ENCODE peak calls at places on chromosomes 13 and 19, in five cellular contexts. S is psoas muscle, I is H1, D is neural progenitor cell, H is heart left ventricle. R is an unnamed sample.

GRCh38 chr19:3725640-3726310 is 17.6 kb downstream of the TJP3 start:
- DNase-seq in H (no peak), S (no peak), D (peak), I (peak), R (no peak)

GRCh38 chr13:41059896-41060722 is 1.2 kb upstream of the WBP4 start:
- DNase-seq in I (peak), S (peak), D (peak), H (peak), R (peak)

GRCh38 chr19:1284979-1285736 is 515 bp upstream of the EFNA2 start:
- DNase-seq in I (peak), S (no peak), H (no peak), D (peak), R (no peak)

GRCh38 chr13:107518292-107518691 is 697.0 kb downstream of the LIG4 start:
- DNase-seq in H (no peak), D (peak), I (no peak), S (no peak), R (peak)

GRCh38 chr19:41422955-41423354 is 4.2 kb downstream of the B3GNT8 start:
- DNase-seq in I (no peak), S (no peak), H (no peak), D (no peak), R (no peak)

GRCh38 chr13:21998279-21998678 is 327.4 kb downstream of the FGF9 start:
- DNase-seq in D (peak), S (no peak), H (no peak), I (no peak), R (no peak)

GRCh38 chr19:29988351-29988750 is 46.3 kb downstream of the URI1 start:
- DNase-seq in D (peak), S (no peak), H (no peak), I (no peak), R (no peak)

GRCh38 chr19:17358395-17358794 is 18.7 kb downstream of the PLVAP start:
- DNase-seq in I (no peak), S (peak), H (no peak), D (no peak), R (no peak)

GRCh38 chr19:8451885-8452284 is 7.1 kb downstream of the HNRNPM start:
- DNase-seq in D (peak), S (no peak), I (no peak), H (no peak), R (no peak)

GRCh38 chr13:111258637-111259036 is 61.8 kb upstream of the TEX29 start:
- DNase-seq in H (no peak), I (peak), S (no peak), D (no peak), R (no peak)

GRCh38 chr13:111256458-111256857 is 64.0 kb upstream of the TEX29 start:
- DNase-seq in I (peak), D (no peak), S (no peak), H (no peak), R (no peak)

GRCh38 chr13:111255228-111255790 is 65.1 kb upstream of the TEX29 start:
- DNase-seq in H (no peak), I (peak), D (no peak), S (no peak), R (no peak)

GRCh38 chr13:111259058-111259457 is 61.4 kb upstream of the TEX29 start:
- DNase-seq in H (no peak), D (no peak), S (no peak), I (peak), R (no peak)

GRCh38 chr13:111256946-111257345 is 63.5 kb upstream of the TEX29 start:
- DNase-seq in H (no peak), S (no peak), D (no peak), I (no peak), R (no peak)
- H3K4me3 ChIP-seq in H (no peak), S (no peak), D (no peak), I (no peak), R (no peak)

GRCh38 chr19:9836021-9836420 is 903 bp downstream of the PIN1 start:
- DNase-seq in S (no peak), H (no peak), D (no peak), I (no peak), R (no peak)
- H3K4me3 ChIP-seq in S (peak), H (peak), D (peak), I (peak), R (peak)

GRCh38 chr13:32032780-32033179 is 1.2 kb downstream of the FRY start:
- DNase-seq in H (no peak), D (no peak), S (no peak), I (no peak), R (no peak)
- H3K4me3 ChIP-seq in H (no peak), D (peak), S (peak), I (peak), R (no peak)

DNA sequence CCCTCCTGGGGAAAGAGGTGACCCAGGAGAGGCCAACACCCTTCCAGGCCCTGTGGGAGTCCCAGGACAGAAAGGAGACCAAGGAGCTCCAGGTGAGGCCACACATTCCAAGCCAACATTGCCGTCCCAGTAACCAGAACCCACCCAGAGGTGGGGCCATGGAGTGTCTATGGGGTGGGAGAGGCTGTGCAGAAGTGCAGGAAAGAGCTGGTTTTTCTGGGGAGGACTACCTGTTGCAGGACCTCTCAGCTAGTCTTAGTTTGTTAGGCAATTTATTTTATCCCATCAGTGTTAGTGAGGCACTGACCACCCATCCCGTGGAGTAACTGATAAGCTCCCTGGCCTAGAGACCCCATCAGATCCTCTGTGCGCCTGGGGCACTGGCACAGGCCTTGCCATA is 66.1 kb downstream of the RAB20 start:
- DNase-seq in H (no peak), S (no peak), D (no peak), I (no peak), R (no peak)
- H3K4me3 ChIP-seq in H (no peak), S (no peak), D (no peak), I (no peak), R (no peak)

R was measured in SK-N-MC.